ENCODE peak calls at places on chromosomes 1 and 21, in nine cellular contexts. B is heart right ventricle, X is GM23338, A is type B pancreatic cell, K is RWPE2, C is HFF-Myc, T is endothelial cell, V is GM13976, G is heart left ventricle. M is an unnamed sample.

GRCh38 chr1:72000809-72001208 is 281.5 kb downstream of the NEGR1 start:
- DNase-seq in B (no peak), X (peak), A (no peak), K (no peak), C (peak), T (no peak), V (no peak), G (no peak), M (no peak)

GRCh38 chr1:216064643-216065042 is 358.6 kb downstream of the USH2A start:
- DNase-seq in B (no peak), X (no peak), A (no peak), K (no peak), C (no peak), T (no peak), V (no peak), G (no peak), M (no peak)

GRCh38 chr1:47809301-47810084 is 187.7 kb downstream of the TRABD2B start:
- DNase-seq in B (no peak), X (no peak), A (no peak), K (no peak), C (no peak), T (no peak), V (no peak), G (no peak), M (no peak)

GRCh38 chr1:244165701-244166100 is 114.6 kb downstream of the ZBTB18 start:
- DNase-seq in B (no peak), X (no peak), A (no peak), K (no peak), C (no peak), T (no peak), V (no peak), G (no peak), M (no peak)

GRCh38 chr21:39849014-39849655 is 18.1 kb upstream of the PCP4 start:
- DNase-seq in B (no peak), X (no peak), A (no peak), K (no peak), C (no peak), T (no peak), V (no peak), G (no peak), M (no peak)

GRCh38 chr1:153293847-153294246 is 18.9 kb downstream of the PGLYRP3 start:
- DNase-seq in B (no peak), X (no peak), A (no peak), K (no peak), C (no peak), T (no peak), V (no peak), G (no peak), M (no peak)

GRCh38 chr21:35503646-35504045 is 454.5 kb upstream of the RUNX1 start:
- DNase-seq in B (no peak), X (no peak), A (no peak), K (no peak), C (no peak), T (no peak), V (no peak), G (no peak), M (no peak)

GRCh38 chr1:207884276-207885029 is 26.5 kb downstream of the CD34 start:
- DNase-seq in B (no peak), X (no peak), A (no peak), K (no peak), C (no peak), T (no peak), V (no peak), G (no peak), M (no peak)

GRCh38 chr1:115283681-115284146 is 54.3 kb downstream of the NGF start:
- DNase-seq in B (peak), X (no peak), A (no peak), K (no peak), C (no peak), T (no peak), V (no peak), G (no peak), M (no peak)

GRCh38 chr1:54488065-54488750 is 59.8 kb upstream of the ACOT11 start:
- DNase-seq in B (peak), X (peak), A (peak), K (peak), C (peak), T (peak), V (peak), G (peak), M (peak)
- TF ChIP-seq CTCF in B (no peak), X (peak), A (peak), K (no peak), C (no peak), T (no peak), V (no peak), G (peak), M (no peak)

GRCh38 chr1:52348704-52349301 is 17.2 kb downstream of the CC2D1B start:
- DNase-seq in B (no peak), X (peak), A (peak), K (no peak), C (no peak), T (peak), V (no peak), G (no peak), M (no peak)
- TF ChIP-seq CTCF in B (no peak), X (peak), A (peak), K (no peak), C (peak), T (no peak), V (no peak), G (peak), M (no peak)

DNA sequence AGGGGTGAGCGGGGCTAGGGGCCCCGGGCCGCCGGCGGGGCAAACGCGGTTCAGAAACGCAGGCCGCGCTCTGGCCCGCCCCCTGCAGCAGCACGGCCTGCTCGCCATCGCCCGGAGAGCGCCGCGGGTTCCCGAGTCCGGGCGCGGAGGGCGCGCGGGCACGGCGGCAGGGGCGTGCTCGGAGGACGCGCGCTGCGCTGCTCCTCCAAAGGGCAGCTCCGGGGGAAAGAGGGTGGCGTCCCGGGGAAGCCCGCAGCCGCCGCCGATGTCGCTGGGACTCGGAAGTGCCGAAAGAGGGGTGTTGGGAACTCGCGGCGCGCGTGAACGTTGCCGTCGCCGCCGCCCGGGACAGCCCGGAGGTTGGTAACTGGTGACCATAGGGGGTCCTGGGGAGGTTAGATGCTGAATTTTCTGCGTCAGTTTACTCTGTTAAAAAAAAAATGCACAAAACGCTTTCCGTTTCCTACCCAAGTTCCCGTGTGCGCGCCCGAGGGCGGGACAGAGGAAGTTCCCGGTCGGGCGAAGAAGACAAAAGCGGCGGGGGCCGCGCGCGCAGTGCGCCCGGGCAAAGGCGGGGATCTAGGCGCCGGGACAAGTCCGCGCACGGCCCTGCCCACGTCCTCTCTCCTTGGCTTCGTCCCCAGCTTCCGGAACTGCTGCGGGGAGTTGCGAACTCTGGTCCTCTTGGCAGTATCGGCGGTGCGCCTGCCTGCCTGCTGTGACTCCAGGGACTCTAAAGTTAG is at the start of gene HHAT:
- DNase-seq in B (peak), X (peak), A (peak), K (peak), C (no peak), T (peak), V (peak), G (peak), M (peak)
- TF ChIP-seq CTCF in B (no peak), X (peak), A (peak), K (no peak), C (no peak), T (no peak), V (no peak), G (peak), M (peak)

DNA sequence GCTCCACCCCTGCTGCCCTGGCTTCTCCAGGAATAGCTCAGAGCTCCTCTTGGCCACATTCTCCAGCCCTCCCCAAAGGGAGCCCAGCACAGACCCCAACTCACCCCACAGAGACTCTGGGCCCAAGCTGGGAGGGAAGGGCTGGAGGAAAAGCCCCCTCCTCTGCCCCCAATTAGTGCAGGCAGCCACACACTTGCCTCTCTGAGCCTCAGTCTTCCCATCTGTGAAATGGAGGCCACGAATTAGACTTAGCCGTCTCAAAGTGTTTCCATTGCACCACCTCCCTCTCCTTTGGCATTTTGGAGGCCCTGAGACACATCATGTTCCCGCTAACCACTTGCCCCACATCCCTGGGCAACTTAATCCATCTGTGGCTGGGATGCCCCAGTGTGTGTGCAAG is 108.0 kb downstream of the PAX7 start:
- DNase-seq in B (no peak), X (no peak), A (no peak), K (peak), C (no peak), T (no peak), V (no peak), G (no peak), M (no peak)
- TF ChIP-seq CTCF in B (no peak), X (no peak), A (no peak), K (no peak), C (no peak), T (no peak), V (no peak), G (no peak), M (no peak)

GRCh38 chr1:51926171-51926812 is 47.8 kb upstream of the NRDC start:
- DNase-seq in B (no peak), X (peak), A (no peak), K (no peak), C (no peak), T (peak), V (no peak), G (no peak), M (no peak)
- TF ChIP-seq CTCF in B (no peak), X (peak), A (peak), K (peak), C (peak), T (no peak), V (no peak), G (peak), M (no peak)

GRCh38 chr21:26840912-26841311 is 4.3 kb downstream of the ADAMTS1 start:
- DNase-seq in B (peak), X (no peak), A (no peak), K (no peak), C (no peak), T (no peak), V (no peak), G (peak), M (no peak)
- TF ChIP-seq CTCF in B (no peak), X (no peak), A (no peak), K (peak), C (no peak), T (no peak), V (no peak), G (peak), M (no peak)

GRCh38 chr1:96524100-96524499 is 197.5 kb upstream of the PTBP2 start:
- DNase-seq in B (no peak), X (no peak), A (no peak), K (no peak), C (no peak), T (no peak), V (no peak), G (no peak), M (no peak)
- TF ChIP-seq CTCF in B (no peak), X (peak), A (no peak), K (no peak), C (no peak), T (no peak), V (no peak), G (no peak), M (no peak)

GRCh38 chr1:12475947-12476346 is 142.1 kb downstream of the DHRS3 start:
- DNase-seq in B (no peak), X (no peak), A (no peak), K (no peak), C (no peak), T (no peak), V (no peak), G (no peak), M (no peak)
- TF ChIP-seq CTCF in B (no peak), X (no peak), A (no peak), K (no peak), C (no peak), T (no peak), V (no peak), G (no peak), M (no peak)

DNA sequence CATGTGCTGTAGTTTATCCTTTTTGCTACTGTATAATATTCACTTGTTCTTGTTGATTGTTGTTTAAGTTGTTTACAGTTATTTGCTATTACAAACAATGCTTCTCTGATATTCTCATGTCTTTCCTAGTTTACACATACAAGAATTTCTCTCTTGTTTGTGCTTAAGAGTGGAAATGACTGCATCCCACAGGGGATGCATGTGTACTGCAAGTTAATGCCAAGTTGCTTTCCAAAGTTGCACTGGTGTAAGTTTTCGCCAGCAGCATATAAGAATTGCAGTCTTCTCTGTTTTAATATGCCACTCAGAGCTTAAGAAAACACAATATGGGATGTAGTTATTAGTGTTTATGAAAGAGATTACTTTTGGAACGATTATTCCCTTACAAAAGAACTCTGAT is 97.7 kb downstream of the NEK7 start:
- DNase-seq in B (no peak), X (peak), A (no peak), K (no peak), C (no peak), T (no peak), V (no peak), G (no peak), M (no peak)
- TF ChIP-seq CTCF in B (no peak), X (no peak), A (peak), K (no peak), C (no peak), T (no peak), V (no peak), G (peak), M (no peak)